ENCODE peak calls at places on chromosomes 5 and 9, in nine cellular contexts. N is osteocyte; Z is ovary; F is CD4-positive, alpha-beta T cell; X is foreskin fibroblast; A is AG10803; G is lower lobe of right lung; B is cardiac muscle cell; D is body of pancreas. O is an unnamed sample.
A peak's percentile ranks its signal among the peaks of the same experiment; 100 is the strongest.

GRCh38 chr9:86668488-86668887 is 278.8 kb downstream of the GAS1 start:
- DNase-seq in N (no peak), Z (no peak), F (no peak), X (peak; percentile 34), A (peak; percentile 20), G (no peak), B (no peak), D (no peak), O (no peak)

GRCh38 chr5:11904270-11904906 is at the start of gene CTNND2:
- DNase-seq in N (no peak), Z (peak; percentile 41), F (no peak), X (peak; percentile 4), A (no peak), G (peak; percentile 49), B (peak; percentile 5), D (peak; percentile 81), O (no peak)

GRCh38 chr9:122128432-122129343 is 30.9 kb downstream of the NDUFA8 start:
- DNase-seq in N (no peak), Z (no peak), F (no peak), X (no peak), A (no peak), G (no peak), B (no peak), D (no peak), O (peak; percentile 31)

GRCh38 chr5:28265877-28266276 is 1227.5 kb upstream of the CDH9 start:
- DNase-seq in N (no peak), Z (no peak), F (no peak), X (no peak), A (no peak), G (no peak), B (no peak), D (no peak), O (no peak)

GRCh38 chr5:175686826-175687225 is 29.0 kb downstream of the HRH2 start:
- DNase-seq in N (no peak), Z (no peak), F (no peak), X (no peak), A (no peak), G (no peak), B (no peak), D (no peak), O (no peak)

GRCh38 chr5:134552301-134552700 is 26.8 kb downstream of the JADE2 start:
- DNase-seq in N (no peak), Z (peak; percentile 80), F (no peak), X (peak; percentile 96), A (peak; percentile 94), G (no peak), B (peak; percentile 99), D (peak; percentile 91), O (no peak)

GRCh38 chr5:143004361-143004802 is 234.2 kb downstream of the ARHGAP26 start:
- DNase-seq in N (no peak), Z (no peak), F (no peak), X (no peak), A (no peak), G (no peak), B (no peak), D (no peak), O (no peak)

GRCh38 chr9:81032030-81032572 is 657.2 kb downstream of the TLE1 start:
- DNase-seq in N (no peak), Z (no peak), F (no peak), X (peak; percentile 84), A (peak; percentile 67), G (no peak), B (peak; percentile 88), D (peak; percentile 38), O (no peak)

GRCh38 chr9:31304576-31304975 is 1079.9 kb upstream of the ACO1 start:
- DNase-seq in N (no peak), Z (no peak), F (no peak), X (peak; percentile 80), A (peak; percentile 34), G (no peak), B (peak; percentile 89), D (no peak), O (no peak)

GRCh38 chr5:132662925-132663770 is 5.2 kb downstream of the IL13 start:
- DNase-seq in N (no peak), Z (no peak), F (no peak), X (no peak), A (peak; percentile 12), G (no peak), B (peak; percentile 23), D (no peak), O (no peak)

GRCh38 chr5:156500755-156501154 is 173.8 kb downstream of the SGCD start:
- DNase-seq in N (no peak), Z (no peak), F (no peak), X (no peak), A (no peak), G (no peak), B (no peak), D (no peak), O (no peak)

GRCh38 chr9:135486267-135487065 is 6.9 kb downstream of the PPP1R26 start:
- DNase-seq in N (no peak), Z (no peak), F (no peak), X (no peak), A (no peak), G (no peak), B (no peak), D (no peak), O (no peak)

GRCh38 chr5:14399054-14399657 is 182.4 kb upstream of the OTULINL start:
- DNase-seq in N (no peak), Z (no peak), F (no peak), X (peak; percentile 81), A (peak; percentile 72), G (no peak), B (peak; percentile 77), D (no peak), O (no peak)

GRCh38 chr9:14323083-14323968 is 9.4 kb upstream of the NFIB start:
- DNase-seq in N (no peak), Z (no peak), F (no peak), X (no peak), A (no peak), G (no peak), B (no peak), D (no peak), O (no peak)

GRCh38 chr5:40654377-40655006 is 25.2 kb upstream of the PTGER4 start:
- DNase-seq in N (no peak), Z (no peak), F (no peak), X (peak; percentile 8), A (peak; percentile 8), G (no peak), B (no peak), D (no peak), O (no peak)

GRCh38 chr5:141734501-141735231 is 52.6 kb upstream of the ARAP3 start:
- DNase-seq in N (peak; percentile 88), Z (peak; percentile 19), F (peak; percentile 6), X (peak; percentile 81), A (peak; percentile 51), G (no peak), B (peak; percentile 80), D (peak; percentile 25), O (no peak)

DNA sequence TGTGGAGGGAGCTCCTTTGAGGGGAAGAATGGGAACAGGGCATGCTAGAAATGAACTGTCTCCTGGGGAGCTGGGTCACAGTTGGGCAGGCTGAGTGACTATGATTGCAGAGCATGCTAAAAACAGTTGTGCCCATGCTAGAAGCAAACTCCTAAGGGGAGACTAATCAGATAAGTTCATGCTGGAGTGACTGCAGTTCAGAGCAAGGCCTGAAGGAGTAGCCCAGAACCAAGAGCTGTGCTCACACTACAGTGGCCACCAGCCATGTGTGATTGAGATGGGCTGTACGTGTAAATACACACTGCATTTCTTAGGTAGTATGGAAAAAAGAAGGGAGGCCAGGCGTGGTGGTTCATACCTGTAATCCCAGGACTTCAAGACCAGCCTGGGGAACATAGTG is 10.3 kb upstream of the AK1 start:
- DNase-seq in N (no peak), Z (no peak), F (no peak), X (peak; percentile 21), A (no peak), G (no peak), B (no peak), D (no peak), O (no peak)
- TF ChIP-seq CTCF in N (peak; percentile 13), Z (no peak), F (no peak), X (peak; percentile 13), A (no peak), G (no peak), B (no peak), D (no peak), O (no peak)

GRCh38 chr9:109560470-109561132 is 62.5 kb upstream of the PTPN3 start:
- DNase-seq in N (no peak), Z (no peak), F (no peak), X (no peak), A (no peak), G (no peak), B (no peak), D (no peak), O (no peak)
- TF ChIP-seq CTCF in N (no peak), Z (no peak), F (no peak), X (no peak), A (no peak), G (no peak), B (peak; percentile 7), D (no peak), O (no peak)

GRCh38 chr5:128472032-128472431 is 66.0 kb downstream of the FBN2 start:
- DNase-seq in N (no peak), Z (no peak), F (no peak), X (peak; percentile 15), A (no peak), G (no peak), B (no peak), D (no peak), O (no peak)
- TF ChIP-seq CTCF in N (no peak), Z (no peak), F (no peak), X (no peak), A (no peak), G (no peak), B (no peak), D (no peak), O (no peak)

GRCh38 chr5:177372534-177372896 is 11.7 kb upstream of the SLC34A1 start:
- DNase-seq in N (no peak), Z (no peak), F (no peak), X (no peak), A (no peak), G (no peak), B (no peak), D (no peak), O (no peak)

GRCh38 chr5:177371705-177372533 is 12.3 kb upstream of the SLC34A1 start:
- DNase-seq in N (no peak), Z (no peak), F (peak; percentile 42), X (no peak), A (no peak), G (no peak), B (no peak), D (no peak), O (no peak)

GRCh38 chr5:177374211-177374610 is 10.0 kb upstream of the SLC34A1 start:
- DNase-seq in N (no peak), Z (no peak), F (no peak), X (no peak), A (no peak), G (no peak), B (no peak), D (no peak), O (no peak)

GRCh38 chr5:177373806-177374205 is 10.4 kb upstream of the SLC34A1 start:
- DNase-seq in N (no peak), Z (no peak), F (no peak), X (no peak), A (no peak), G (no peak), B (no peak), D (no peak), O (no peak)

DNA sequence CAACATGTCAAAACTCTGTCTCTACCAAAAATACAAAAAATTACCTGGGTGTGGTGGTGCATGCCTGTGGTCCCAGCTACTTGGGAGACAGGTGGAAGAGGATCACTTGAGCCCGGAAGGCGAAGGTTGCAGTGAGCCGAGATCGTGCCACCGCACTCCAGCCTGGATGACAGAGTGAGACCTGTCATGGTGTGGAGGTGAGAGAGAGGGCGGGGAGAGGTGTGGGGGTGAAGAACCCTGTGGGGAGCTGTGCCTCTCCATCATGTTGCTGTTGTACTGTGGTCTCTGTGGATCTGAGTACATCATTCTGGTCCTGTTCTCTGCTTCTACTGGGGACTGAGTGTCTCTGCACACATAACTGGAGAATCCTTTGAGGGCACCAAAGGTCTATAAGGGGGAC is 11.3 kb upstream of the SLC34A1 start:
- DNase-seq in N (no peak), Z (no peak), F (no peak), X (no peak), A (no peak), G (no peak), B (no peak), D (no peak), O (no peak)
- TF ChIP-seq CTCF in N (no peak), Z (no peak), F (no peak), X (no peak), A (no peak), G (no peak), B (no peak), D (no peak), O (no peak)

O was measured in natural killer cell.